ENCODE peak calls at places on chromosomes 5 and 9, in five cellular contexts. V is activated naive CD4-positive, alpha-beta T cell treated with anti-CD3 and anti-CD28 coated beads, Interleukin-2, amount 50 U/mL, for 72 hours; I is stimulated activated naive CD4-positive, alpha-beta T cell; D is activated T-helper 1 cell treated with anti-CD3 and anti-CD28 coated beads, Interleukin-2, amount 50 U/mL, for 16 hours; C is astrocyte. Q is an unnamed sample.

GRCh38 chr9:35696520-35697215 is 6.9 kb upstream of the TPM2 start:
- DNase-seq in V (no peak), I (peak; percentile 28), D (no peak), C (no peak), Q (peak; percentile 55)

GRCh38 chr5:58755397-58755796 is 172.5 kb downstream of the RAB3C start:
- DNase-seq in V (no peak), I (no peak), D (no peak), C (no peak), Q (no peak)

GRCh38 chr5:35129921-35130485 is 82.3 kb upstream of the AGXT2 start:
- DNase-seq in V (peak; percentile 58), I (no peak), D (peak; percentile 7), C (peak; percentile 89), Q (peak; percentile 52)

GRCh38 chr5:133995341-133995740 is 9.4 kb downstream of the VDAC1 start:
- DNase-seq in V (no peak), I (no peak), D (no peak), C (no peak), Q (peak; percentile 8)

GRCh38 chr9:133403766-133404439 is 13.9 kb downstream of the REXO4 start:
- DNase-seq in V (no peak), I (peak; percentile 35), D (peak; percentile 26), C (no peak), Q (peak; percentile 7)

GRCh38 chr9:114250235-114250568 is 72.7 kb upstream of the ORM1 start:
- DNase-seq in V (no peak), I (no peak), D (no peak), C (peak; percentile 78), Q (peak; percentile 63)

GRCh38 chr9:87887151-87887505 is 4.5 kb downstream of the SPATA31E1 start:
- DNase-seq in V (no peak), I (no peak), D (no peak), C (no peak), Q (no peak)

GRCh38 chr5:160514866-160515265 is 93.2 kb downstream of the PTTG1 start:
- DNase-seq in V (no peak), I (no peak), D (no peak), C (no peak), Q (no peak)